ENCODE peak calls at places on chromosomes 2 and 18, in five cellular contexts. W is effector memory CD8-positive, alpha-beta T cell; R is left ventricle myocardium inferior; Y is renal cortical epithelial cell; C is left colon. F is an unnamed sample.

GRCh38 chr2:105455488-105455991 is 56.7 kb upstream of the FHL2 start:
- DNase-seq in R (no peak), C (peak; percentile 50), Y (peak; percentile 100), W (no peak), F (peak; percentile 76)

GRCh38 chr2:226040344-226040743 is 640.8 kb downstream of the NYAP2 start:
- DNase-seq in R (no peak), W (no peak), Y (no peak), C (no peak), F (no peak)

GRCh38 chr2:120712180-120712678 is 23.4 kb upstream of the GLI2 start:
- DNase-seq in Y (no peak), W (no peak), C (no peak), R (no peak), F (no peak)

GRCh38 chr2:155308367-155309009 is 610.0 kb downstream of the KCNJ3 start:
- DNase-seq in R (no peak), Y (no peak), C (no peak), W (no peak), F (no peak)

GRCh38 chr2:145752091-145752806 is 1232.3 kb upstream of the ZEB2 start:
- DNase-seq in W (no peak), C (no peak), R (no peak), Y (peak; percentile 85), F (no peak)

GRCh38 chr2:221025397-221025796 is 546.7 kb downstream of the EPHA4 start:
- DNase-seq in C (no peak), Y (peak; percentile 77), R (no peak), W (no peak), F (no peak)

GRCh38 chr2:203650860-203651613 is 55.4 kb upstream of the CD28 start:
- DNase-seq in C (peak; percentile 48), W (no peak), Y (peak; percentile 66), R (no peak), F (peak; percentile 85)

GRCh38 chr2:233317544-233317943 is 9.9 kb downstream of the SAG start:
- DNase-seq in Y (no peak), R (no peak), W (no peak), C (no peak), F (no peak)

GRCh38 chr2:26805241-26805676 is 19.4 kb downstream of the CENPA start:
- DNase-seq in W (no peak), C (no peak), Y (peak; percentile 92), R (no peak), F (no peak)

GRCh38 chr2:140256080-140256479 is 1475.9 kb upstream of the NXPH2 start:
- DNase-seq in Y (no peak), C (no peak), W (no peak), R (no peak), F (no peak)

GRCh38 chr2:102037681-102038080 is 45.9 kb downstream of the IL1R2 start:
- DNase-seq in C (no peak), Y (no peak), W (no peak), R (no peak), F (no peak)

GRCh38 chr18:58407263-58407648 is 221.6 kb downstream of the ALPK2 start:
- DNase-seq in W (no peak), Y (peak; percentile 47), R (no peak), C (no peak), F (no peak)

GRCh38 chr2:1542971-1543370 is 129.7 kb downstream of the TPO start:
- DNase-seq in R (no peak), C (no peak), Y (no peak), W (no peak), F (no peak)

GRCh38 chr2:235957231-235957630 is 211.0 kb downstream of the GBX2 start:
- DNase-seq in W (no peak), R (no peak), C (no peak), Y (no peak), F (no peak)

GRCh38 chr2:10326707-10327594 is 24.2 kb downstream of the HPCAL1 start:
- DNase-seq in Y (no peak), R (peak; percentile 61), C (peak; percentile 28), W (no peak), F (no peak)

GRCh38 chr2:96470636-96471035 is 34.5 kb downstream of the NEURL3 start:
- DNase-seq in C (peak; percentile 74), Y (peak; percentile 13), R (peak; percentile 41), W (peak; percentile 36), F (peak; percentile 67)

GRCh38 chr2:32832400-32832799 is 114.4 kb upstream of the LTBP1 start:
- DNase-seq in R (no peak), W (no peak), C (no peak), Y (no peak), F (no peak)

GRCh38 chr18:6884944-6885343 is 155.4 kb downstream of the ARHGAP28 start:
- DNase-seq in R (no peak), Y (no peak), W (no peak), C (no peak), F (no peak)

GRCh38 chr2:156800065-156800556 is 363.9 kb downstream of the GPD2 start:
- DNase-seq in C (no peak), Y (peak; percentile 6), R (no peak), W (no peak), F (no peak)

GRCh38 chr2:190646780-190647626 is 1.9 kb upstream of the NAB1 start:
- DNase-seq in W (no peak), C (peak; percentile 9), R (no peak), Y (no peak), F (peak; percentile 30)

GRCh38 chr2:110852051-110852450 is 119.7 kb downstream of the ACOXL start:
- DNase-seq in R (no peak), W (no peak), Y (no peak), C (no peak), F (no peak)

GRCh38 chr2:240851078-240851861 is 17.4 kb upstream of the AGXT start:
- DNase-seq in R (peak; percentile 81), Y (peak; percentile 53), C (peak; percentile 91), W (peak; percentile 83), F (peak; percentile 91)

GRCh38 chr2:237791977-237792727 is 6.4 kb upstream of the RBM44 start:
- DNase-seq in C (no peak), Y (peak; percentile 55), W (no peak), R (no peak), F (no peak)

GRCh38 chr2:186459009-186459408 is 27.1 kb upstream of the ZC3H15 start:
- DNase-seq in Y (peak; percentile 30), W (no peak), C (no peak), R (no peak), F (no peak)

GRCh38 chr18:65938592-65939372 is 188.0 kb downstream of the CDH7 start:
- DNase-seq in R (no peak), W (no peak), Y (peak; percentile 31), C (peak; percentile 9), F (peak; percentile 32)